ENCODE peak calls at places on chromosomes 11 and 22, in nine cellular contexts. Y is stimulated activated CD4-positive, alpha-beta T cell treated with anti-CD3 and anti-CD28 coated beads, Interleukin-12 subunit alpha, Interleukin-12 subunit beta, amount 100 ng/mL, for 24 hours; U is lung microvascular endothelial cell; S is CD8-positive, alpha-beta memory T cell; H is SW 1271; J is ureter; L is endodermal cell; O is HT1080; D is naive thymus-derived CD4-positive, alpha-beta T cell. Z is an unnamed sample.

GRCh38 chr11:75261474-75261847 is 20.9 kb downstream of the TPBGL start:
- DNase-seq in Y (no peak), U (no peak), S (peak), H (no peak), J (no peak), L (no peak), O (no peak), D (no peak), Z (no peak)

GRCh38 chr22:29524440-29525191 is 28.9 kb downstream of the THOC5 start:
- DNase-seq in Y (no peak), U (peak), S (no peak), H (no peak), J (no peak), L (peak), O (peak), D (no peak), Z (no peak)

GRCh38 chr11:93528757-93529639 is 14.2 kb downstream of the SMCO4 start:
- DNase-seq in Y (no peak), U (no peak), S (no peak), H (no peak), J (no peak), L (no peak), O (no peak), D (no peak), Z (no peak)

GRCh38 chr11:77865805-77866204 is 44.9 kb downstream of the AAMDC start:
- DNase-seq in Y (no peak), U (no peak), S (no peak), H (no peak), J (no peak), L (no peak), O (no peak), D (no peak), Z (no peak)

GRCh38 chr11:11296434-11296833 is 56.6 kb downstream of the CSNK2A3 start:
- DNase-seq in Y (no peak), U (no peak), S (no peak), H (no peak), J (no peak), L (no peak), O (no peak), D (no peak), Z (no peak)

GRCh38 chr22:20558534-20558933 is 51.1 kb downstream of the MED15 start:
- DNase-seq in Y (no peak), U (no peak), S (no peak), H (no peak), J (no peak), L (no peak), O (no peak), D (no peak), Z (no peak)

GRCh38 chr11:116427903-116428637 is 344.7 kb downstream of the BUD13 start:
- DNase-seq in Y (no peak), U (no peak), S (no peak), H (no peak), J (no peak), L (no peak), O (peak), D (no peak), Z (no peak)

GRCh38 chr22:35443790-35444684 is 44.1 kb downstream of the MCM5 start:
- DNase-seq in Y (no peak), U (no peak), S (no peak), H (no peak), J (no peak), L (peak), O (no peak), D (no peak), Z (no peak)

GRCh38 chr22:27612075-27612474 is 189.5 kb downstream of the MN1 start:
- DNase-seq in Y (no peak), U (no peak), S (no peak), H (no peak), J (no peak), L (no peak), O (no peak), D (no peak), Z (no peak)

GRCh38 chr11:66579017-66579606 is 10.7 kb upstream of the CTSF start:
- DNase-seq in Y (peak), U (peak), S (peak), H (peak), J (peak), L (peak), O (peak), D (peak), Z (peak)

GRCh38 chr11:68090706-68091105 is 30.5 kb downstream of the CHKA start:
- DNase-seq in Y (no peak), U (peak), S (no peak), H (no peak), J (no peak), L (no peak), O (no peak), D (no peak), Z (no peak)

GRCh38 chr22:22450343-22450839 is 58.2 kb downstream of the ZNF280B start:
- DNase-seq in Y (no peak), U (no peak), S (no peak), H (no peak), J (no peak), L (no peak), O (no peak), D (no peak), Z (no peak)

GRCh38 chr22:35425971-35426800 is 26.2 kb downstream of the MCM5 start:
- DNase-seq in Y (no peak), U (no peak), S (no peak), H (no peak), J (no peak), L (peak), O (peak), D (no peak), Z (no peak)

GRCh38 chr11:37107415-37107814 is 509.4 kb upstream of the RAG2 start:
- DNase-seq in Y (no peak), U (no peak), S (no peak), H (no peak), J (no peak), L (no peak), O (no peak), D (no peak), Z (no peak)

GRCh38 chr22:29758068-29758622 is 8.7 kb downstream of the ZMAT5 start:
- DNase-seq in Y (no peak), U (no peak), S (no peak), H (no peak), J (no peak), L (no peak), O (no peak), D (no peak), Z (no peak)

GRCh38 chr22:39290248-39290720 is 29.1 kb downstream of the RPL3 start:
- DNase-seq in Y (no peak), U (no peak), S (no peak), H (no peak), J (no peak), L (no peak), O (no peak), D (no peak), Z (no peak)

GRCh38 chr22:35552186-35552842 is 11.7 kb downstream of the RASD2 start:
- DNase-seq in Y (peak), U (no peak), S (peak), H (peak), J (no peak), L (peak), O (peak), D (peak), Z (no peak)

GRCh38 chr11:66112640-66113098 is 42.6 kb downstream of the PACS1 start:
- DNase-seq in Y (no peak), U (peak), S (no peak), H (peak), J (no peak), L (no peak), O (peak), D (no peak), Z (no peak)

GRCh38 chr11:108733479-108734116 is 68.7 kb downstream of the DDX10 start:
- DNase-seq in Y (no peak), U (peak), S (peak), H (no peak), J (no peak), L (no peak), O (peak), D (no peak), Z (no peak)

GRCh38 chr22:39689421-39689820 is 118.9 kb downstream of the CACNA1I start:
- DNase-seq in Y (no peak), U (no peak), S (no peak), H (no peak), J (no peak), L (no peak), O (no peak), D (no peak), Z (no peak)

GRCh38 chr11:8532475-8532874 is 61.6 kb downstream of the STK33 start:
- DNase-seq in Y (no peak), U (no peak), S (no peak), H (no peak), J (no peak), L (no peak), O (no peak), D (no peak), Z (no peak)